ENCODE peak calls at places on chromosomes 13 and 19, in five cellular contexts. C, O, L, R and K are unnamed samples.

GRCh38 chr19:14470031-14470876 is 4.9 kb downstream of the PTGER1 start:
- DNase-seq in O (no peak), R (no peak), C (no peak), L (no peak), K (no peak)

GRCh38 chr13:44930907-44931676 is 58.2 kb downstream of the NUFIP1 start:
- DNase-seq in C (no peak), R (no peak), L (no peak), O (peak), K (no peak)

GRCh38 chr13:50969691-50970090 is 60.1 kb downstream of the RNASEH2B start:
- DNase-seq in L (no peak), O (peak), C (no peak), R (no peak), K (peak)

GRCh38 chr13:112776971-112777370 is 87.1 kb downstream of the ATP11A start:
- DNase-seq in R (no peak), C (no peak), L (no peak), O (peak), K (peak)

GRCh38 chr13:35714588-35714987 is 238.1 kb upstream of the MAB21L1 start:
- DNase-seq in O (peak), C (no peak), R (peak), L (no peak), K (peak)

GRCh38 chr19:1847684-1848398 is 442 bp downstream of the REXO1 start:
- DNase-seq in C (no peak), R (no peak), L (peak), O (peak), K (no peak)

GRCh38 chr19:51325161-51325979 is 13.9 kb downstream of the IGLON5 start:
- DNase-seq in O (peak), L (no peak), R (no peak), C (no peak), K (no peak)

GRCh38 chr13:98819382-98819781 is 66.9 kb upstream of the SLC15A1 start:
- DNase-seq in O (no peak), C (no peak), L (no peak), R (peak), K (no peak)

GRCh38 chr19:3801412-3802096 is 15.4 kb upstream of the MATK start:
- DNase-seq in R (peak), L (peak), O (peak), C (no peak), K (peak)

GRCh38 chr13:28636078-28636477 is 22.9 kb upstream of the POMP start:
- DNase-seq in O (no peak), C (no peak), L (no peak), R (no peak), K (no peak)

GRCh38 chr13:33003458-33004019 is 12.7 kb upstream of the KL start:
- DNase-seq in C (no peak), L (no peak), R (no peak), O (no peak), K (no peak)

GRCh38 chr13:33487575-33488243 is 202.2 kb upstream of the STARD13 start:
- DNase-seq in R (no peak), O (peak), C (no peak), L (no peak), K (peak)

GRCh38 chr19:48568345-48568886 is 16.4 kb downstream of the SULT2B1 start:
- DNase-seq in C (no peak), R (peak), O (peak), L (peak), K (peak)

GRCh38 chr19:9793051-9793591 is 24.6 kb upstream of the ZNF846 start:
- DNase-seq in C (no peak), O (no peak), R (peak), L (peak), K (no peak)